ENCODE peak calls at places on chromosomes 16 and 17, in seven cellular contexts. X is HFF-Myc; A is astrocyte of the spinal cord; K is astrocyte of the hippocampus; O is Daoy; D is CD8-positive, alpha-beta T cell; S is GM04503. N is an unnamed sample.

GRCh38 chr17:57957120-57957850 is 2.1 kb upstream of the CUEDC1 start:
- DNase-seq in O (no peak), X (no peak), S (no peak), D (no peak), K (no peak), A (no peak), N (no peak)

GRCh38 chr17:57523926-57524634 is 221.0 kb downstream of the CCDC182 start:
- DNase-seq in K (peak; percentile 86), X (no peak), A (peak; percentile 44), D (no peak), O (no peak), S (peak; percentile 18), N (peak; percentile 71)

GRCh38 chr17:30952645-30953393 is 18.0 kb upstream of the RNF135 start:
- DNase-seq in X (no peak), A (no peak), O (no peak), K (no peak), S (no peak), D (no peak), N (no peak)

GRCh38 chr17:31549121-31549524 is 157.6 kb downstream of the RAB11FIP4 start:
- DNase-seq in X (no peak), S (no peak), K (peak; percentile 43), A (no peak), D (no peak), O (no peak), N (peak; percentile 18)

GRCh38 chr17:79785900-79786810 is 8.2 kb downstream of the CBX2 start:
- DNase-seq in K (no peak), X (no peak), D (no peak), S (no peak), O (no peak), A (no peak), N (no peak)

GRCh38 chr17:48113201-48113676 is 5.7 kb downstream of the SNX11 start:
- DNase-seq in O (no peak), D (peak; percentile 49), A (no peak), K (no peak), S (no peak), X (no peak), N (no peak)

GRCh38 chr16:65532218-65532617 is 410.4 kb upstream of the CDH11 start:
- DNase-seq in D (no peak), S (no peak), A (no peak), O (no peak), X (no peak), K (no peak), N (no peak)

GRCh38 chr17:19897108-19897854 is 29.5 kb upstream of the ULK2 start:
- DNase-seq in K (no peak), D (no peak), X (no peak), O (no peak), S (no peak), A (no peak), N (peak; percentile 8)

GRCh38 chr17:34177642-34178041 is 77.4 kb upstream of the CCL2 start:
- DNase-seq in K (peak; percentile 24), X (peak; percentile 41), S (peak; percentile 55), A (peak; percentile 33), D (no peak), O (peak; percentile 62), N (no peak)

GRCh38 chr17:57666198-57666870 is 78.8 kb downstream of the CCDC182 start:
- DNase-seq in K (no peak), S (no peak), O (no peak), D (no peak), X (no peak), A (no peak), N (peak; percentile 49)

GRCh38 chr16:53789159-53789558 is 85.2 kb downstream of the FTO start:
- DNase-seq in O (no peak), S (peak; percentile 76), K (peak; percentile 83), A (peak; percentile 87), X (no peak), D (no peak), N (no peak)

GRCh38 chr17:82400206-82400605 is 17.9 kb upstream of the HEXD start:
- DNase-seq in X (no peak), S (no peak), D (no peak), K (no peak), O (no peak), A (no peak), N (no peak)

GRCh38 chr17:21365016-21365415 is 11.1 kb upstream of the KCNJ12 start:
- DNase-seq in A (no peak), O (no peak), X (no peak), S (no peak), D (no peak), K (no peak), N (no peak)

GRCh38 chr16:21568502-21569189 is 30.7 kb upstream of the METTL9 start:
- DNase-seq in O (no peak), X (no peak), D (no peak), K (no peak), S (no peak), A (no peak), N (no peak)

GRCh38 chr16:79673635-79674034 is 73.1 kb upstream of the MAF start:
- DNase-seq in K (no peak), D (no peak), S (no peak), A (no peak), X (no peak), O (no peak), N (no peak)

GRCh38 chr16:85042126-85042525 is 14.5 kb downstream of the KIAA0513 start:
- DNase-seq in A (no peak), S (no peak), O (no peak), X (no peak), D (no peak), K (no peak), N (no peak)

GRCh38 chr16:85426806-85427205 is 186.3 kb upstream of the GSE1 start:
- DNase-seq in K (no peak), A (no peak), S (no peak), D (peak; percentile 1), O (no peak), X (no peak), N (no peak)

N was measured in DMS79 treated with DMSO at 0.1 percent for 48 hours.